ENCODE peak calls at places on chromosomes 11 and 22, in nine cellular contexts. T, K, Y, C, V, J, L, I and D are unnamed samples.

GRCh38 chr11:68014157-68014965 is 4.2 kb downstream of the ALDH3B1 start:
- DNase-seq in T (no peak), K (no peak), Y (no peak), C (peak; percentile 97), V (peak; percentile 98), J (peak; percentile 15), L (no peak), I (peak; percentile 97), D (no peak)

GRCh38 chr11:48050304-48050703 is 69.9 kb downstream of the PTPRJ start:
- DNase-seq in T (no peak), K (no peak), Y (no peak), C (no peak), V (no peak), J (peak; percentile 15), L (no peak), I (no peak), D (no peak)

GRCh38 chr22:22750335-22751042 is 106.1 kb downstream of the GGTLC2 start:
- DNase-seq in T (no peak), K (no peak), Y (no peak), C (no peak), V (no peak), J (no peak), L (no peak), I (no peak), D (no peak)

GRCh38 chr22:36386900-36387663 is 685 bp downstream of the MYH9 start:
- DNase-seq in T (no peak), K (peak; percentile 76), Y (peak; percentile 52), C (no peak), V (peak; percentile 45), J (peak; percentile 59), L (peak; percentile 40), I (no peak), D (no peak)

GRCh38 chr11:115325523-115325922 is 178.7 kb downstream of the CADM1 start:
- DNase-seq in T (no peak), K (no peak), Y (no peak), C (no peak), V (no peak), J (no peak), L (no peak), I (no peak), D (peak; percentile 78)

GRCh38 chr11:20374746-20375305 is 11.3 kb downstream of the HTATIP2 start:
- DNase-seq in T (no peak), K (no peak), Y (no peak), C (no peak), V (peak; percentile 41), J (no peak), L (no peak), I (no peak), D (no peak)

GRCh38 chr22:29328566-29329500 is 13.3 kb upstream of the RASL10A start:
- DNase-seq in T (no peak), K (no peak), Y (no peak), C (peak; percentile 50), V (no peak), J (no peak), L (no peak), I (no peak), D (no peak)

GRCh38 chr11:46250071-46251052 is 27.1 kb upstream of the CREB3L1 start:
- DNase-seq in T (no peak), K (peak; percentile 73), Y (no peak), C (peak; percentile 26), V (no peak), J (no peak), L (no peak), I (no peak), D (no peak)

GRCh38 chr22:35150163-35151107 is 84.5 kb downstream of the ISX start:
- DNase-seq in T (no peak), K (peak; percentile 71), Y (peak; percentile 90), C (peak; percentile 60), V (peak; percentile 50), J (peak; percentile 65), L (peak; percentile 31), I (peak; percentile 54), D (peak; percentile 27)

GRCh38 chr11:46307785-46308341 is 30.4 kb downstream of the CREB3L1 start:
- DNase-seq in T (no peak), K (no peak), Y (no peak), C (no peak), V (no peak), J (no peak), L (no peak), I (no peak), D (no peak)